ENCODE peak calls at places on chromosomes 1 and 21, in eight cellular contexts. K, E, L, J, I, N, O and A are unnamed samples.

GRCh38 chr1:248421384-248421783 is 18.5 kb downstream of the OR2T1 start:
- DNase-seq in K (no peak), E (no peak), L (no peak), J (no peak), I (peak; percentile 3), N (no peak), O (no peak), A (no peak)

GRCh38 chr1:26276432-26276838 is 3.5 kb upstream of the SH3BGRL3 start:
- DNase-seq in K (no peak), E (no peak), L (no peak), J (peak; percentile 75), I (no peak), N (no peak), O (no peak), A (no peak)

GRCh38 chr1:100972185-100972584 is 53.4 kb downstream of the DPH5 start:
- DNase-seq in K (no peak), E (no peak), L (no peak), J (no peak), I (no peak), N (no peak), O (no peak), A (no peak)

GRCh38 chr1:6359568-6360496 is 33.7 kb downstream of the ACOT7 start:
- DNase-seq in K (peak; percentile 93), E (peak; percentile 59), L (no peak), J (peak; percentile 95), I (peak; percentile 68), N (peak; percentile 83), O (peak; percentile 30), A (peak; percentile 47)

GRCh38 chr1:224435999-224436398 is 1.4 kb upstream of the WDR26 start:
- DNase-seq in K (no peak), E (no peak), L (no peak), J (no peak), I (no peak), N (no peak), O (no peak), A (no peak)

GRCh38 chr1:201119206-201119814 is 7.1 kb upstream of the CACNA1S start:
- DNase-seq in K (peak; percentile 37), E (no peak), L (peak; percentile 17), J (no peak), I (peak; percentile 19), N (no peak), O (peak; percentile 45), A (no peak)

GRCh38 chr1:60280256-60280655 is 206.7 kb upstream of the C1orf87 start:
- DNase-seq in K (peak; percentile 18), E (no peak), L (no peak), J (peak; percentile 32), I (peak; percentile 34), N (no peak), O (no peak), A (no peak)

GRCh38 chr21:42400525-42400924 is 3.2 kb upstream of the UBASH3A start:
- DNase-seq in K (no peak), E (no peak), L (no peak), J (no peak), I (peak; percentile 71), N (no peak), O (no peak), A (no peak)

GRCh38 chr1:71049951-71050598 is 2.5 kb upstream of the PTGER3 start:
- DNase-seq in K (peak; percentile 27), E (no peak), L (no peak), J (no peak), I (peak; percentile 57), N (no peak), O (peak; percentile 57), A (peak; percentile 50)

GRCh38 chr1:71228727-71229371 is 148.0 kb upstream of the ZRANB2 start:
- DNase-seq in K (no peak), E (no peak), L (no peak), J (no peak), I (no peak), N (no peak), O (no peak), A (no peak)

GRCh38 chr1:41488599-41488905 is 4.1 kb upstream of the EDN2 start:
- DNase-seq in K (no peak), E (no peak), L (no peak), J (no peak), I (no peak), N (no peak), O (no peak), A (no peak)

GRCh38 chr1:41489561-41489960 is 5.1 kb upstream of the EDN2 start:
- DNase-seq in K (no peak), E (no peak), L (no peak), J (no peak), I (no peak), N (no peak), O (no peak), A (no peak)

GRCh38 chr1:41492341-41492848 is 7.9 kb upstream of the EDN2 start:
- DNase-seq in K (no peak), E (no peak), L (no peak), J (peak; percentile 52), I (peak; percentile 41), N (no peak), O (no peak), A (no peak)

GRCh38 chr1:41493117-41493536 is 8.6 kb upstream of the EDN2 start:
- DNase-seq in K (no peak), E (no peak), L (no peak), J (peak; percentile 91), I (peak; percentile 94), N (peak; percentile 59), O (peak; percentile 89), A (peak; percentile 65)

DNA sequence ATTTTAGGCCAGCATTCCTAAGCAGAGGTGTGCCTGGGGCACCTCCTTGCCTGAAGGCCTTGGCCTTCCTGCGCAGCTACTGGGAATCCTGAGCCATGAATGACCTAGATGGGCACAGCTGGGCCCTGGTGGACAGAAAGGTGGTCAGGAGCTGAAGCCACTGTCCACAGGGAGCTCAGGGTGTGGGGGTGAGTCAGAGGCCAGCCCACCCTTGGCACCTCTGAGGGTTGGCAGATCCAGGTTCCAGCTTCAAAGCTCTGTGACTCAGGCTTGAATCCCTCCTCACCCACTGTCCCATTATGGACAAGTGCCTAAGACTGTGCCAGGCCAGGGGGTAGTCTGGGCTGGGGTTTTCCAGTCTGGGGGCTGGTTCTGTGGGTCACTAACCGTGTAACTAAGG is 6.4 kb upstream of the EDN2 start:
- DNase-seq in K (no peak), E (no peak), L (no peak), J (peak; percentile 53), I (no peak), N (no peak), O (no peak), A (no peak)
- H3K27ac ChIP-seq in K (no peak overlapping the region), E (no peak overlapping the region), L (no peak overlapping the region), J (no peak overlapping the region), I (no peak overlapping the region), N (no peak overlapping the region), O (peak overlapping the region; percentile 93), A (no peak overlapping the region)

GRCh38 chr1:42035205-42035829 is 116.6 kb upstream of the HIVEP3 start:
- DNase-seq in K (peak; percentile 50), E (peak; percentile 58), L (no peak), J (peak; percentile 87), I (peak; percentile 56), N (peak; percentile 76), O (peak; percentile 70), A (no peak)
- TF ChIP-seq CTCF in K (no peak), E (no peak), L (peak; percentile 26), J (peak; percentile 26), I (no peak), N (peak; percentile 54), O (peak; percentile 72), A (peak; percentile 31)

GRCh38 chr1:10716424-10716823 is 80.0 kb downstream of the CASZ1 start:
- DNase-seq in K (no peak), E (no peak), L (no peak), J (no peak), I (no peak), N (no peak), O (no peak), A (no peak)
- H3K27ac ChIP-seq in K (no peak overlapping the region), E (peak overlapping the region; percentile 26), L (no peak overlapping the region), J (no peak overlapping the region), I (no peak overlapping the region), N (no peak overlapping the region), O (no peak overlapping the region), A (no peak overlapping the region)

GRCh38 chr1:160884579-160884978 is 401 bp downstream of the ITLN1 start:
- DNase-seq in K (no peak), E (no peak), L (no peak), J (no peak), I (no peak), N (no peak), O (no peak), A (no peak)
- TF ChIP-seq CTCF in K (peak; percentile 12), E (no peak), L (peak; percentile 35), J (peak; percentile 46), I (no peak), N (no peak), O (no peak), A (no peak)